ENCODE peak calls at places on chromosomes 16 and 17, in eight cellular contexts. L is foreskin keratinocyte, C is neural crest cell, W is islet precursor cell, A is H4, G is nephron progenitor cell, U is AG10803, P is sigmoid colon. Z is an unnamed sample.

GRCh38 chr17:77801545-77802332 is 156.8 kb upstream of the TNRC6C start:
- DNase-seq in G (no peak), A (no peak), P (no peak), U (no peak), C (no peak), L (no peak), W (no peak), Z (peak; percentile 59)

GRCh38 chr17:357634-358033 is 5.0 kb upstream of the RPH3AL start:
- DNase-seq in A (no peak), U (no peak), P (no peak), W (peak; percentile 58), C (no peak), L (no peak), G (no peak), Z (no peak)

GRCh38 chr16:66510711-66511614 is 39.0 kb downstream of the TK2 start:
- DNase-seq in C (no peak), L (no peak), G (no peak), U (no peak), A (no peak), P (peak; percentile 74), W (no peak), Z (peak; percentile 22)

GRCh38 chr17:79183221-79184158 is 108.9 kb downstream of the ENGASE start:
- DNase-seq in U (no peak), C (peak; percentile 38), A (no peak), G (peak; percentile 75), L (no peak), P (no peak), W (peak; percentile 89), Z (peak; percentile 91)

GRCh38 chr16:15795615-15796014 is 61.2 kb downstream of the MYH11 start:
- DNase-seq in A (no peak), L (no peak), W (no peak), P (peak; percentile 14), C (no peak), G (no peak), U (no peak), Z (no peak)

GRCh38 chr16:30895592-30896202 is 717 bp upstream of the CTF1 start:
- DNase-seq in A (no peak), C (no peak), L (peak; percentile 58), P (no peak), W (no peak), U (no peak), G (no peak), Z (no peak)

GRCh38 chr17:73393962-73394361 is 82.2 kb upstream of the CDC42EP4 start:
- DNase-seq in L (no peak), C (no peak), G (no peak), A (peak; percentile 51), U (no peak), P (no peak), W (peak; percentile 69), Z (no peak)

GRCh38 chr16:85517780-85518179 is 95.3 kb upstream of the GSE1 start:
- DNase-seq in P (no peak), L (no peak), A (no peak), W (no peak), G (no peak), U (no peak), C (no peak), Z (no peak)

GRCh38 chr17:2402517-2402916 is 1.7 kb upstream of the MNT start:
- DNase-seq in G (no peak), U (no peak), C (no peak), A (peak; percentile 1), P (peak; percentile 74), L (no peak), W (no peak), Z (peak; percentile 49)

GRCh38 chr17:4593021-4593797 is 8.9 kb downstream of the SMTNL2 start:
- DNase-seq in G (no peak), W (peak; percentile 59), P (no peak), A (no peak), U (no peak), L (no peak), C (no peak), Z (peak; percentile 6)

GRCh38 chr17:2064980-2065785 is 10.3 kb downstream of the HIC1 start:
- DNase-seq in G (no peak), W (peak; percentile 83), C (no peak), A (peak; percentile 37), L (no peak), U (peak; percentile 66), P (no peak), Z (peak; percentile 74)

GRCh38 chr16:73879621-73880020 is 417.0 kb upstream of the PSMD7 start:
- DNase-seq in A (no peak), C (no peak), P (no peak), L (no peak), G (no peak), W (no peak), U (no peak), Z (no peak)

GRCh38 chr17:8859029-8859803 is 8.3 kb downstream of the PIK3R6 start:
- DNase-seq in G (no peak), W (peak; percentile 52), C (no peak), A (no peak), U (peak; percentile 74), P (no peak), L (no peak), Z (no peak)

GRCh38 chr16:84055801-84056634 is 13.4 kb upstream of the SLC38A8 start:
- DNase-seq in G (no peak), U (no peak), P (peak; percentile 58), W (peak; percentile 72), A (no peak), C (no peak), L (no peak), Z (no peak)

GRCh38 chr17:31385428-31386285 is 5.8 kb upstream of the RAB11FIP4 start:
- DNase-seq in P (no peak), L (no peak), U (peak; percentile 27), A (no peak), W (peak; percentile 50), C (no peak), G (no peak), Z (no peak)

GRCh38 chr17:78356163-78356713 is 3.6 kb downstream of the SOCS3 start:
- DNase-seq in W (peak; percentile 99), A (peak; percentile 89), L (peak; percentile 97), C (no peak), G (peak; percentile 31), U (peak; percentile 81), P (peak; percentile 85), Z (peak; percentile 61)

GRCh38 chr17:81422776-81423697 is 27.8 kb downstream of the BAHCC1 start:
- DNase-seq in G (peak; percentile 58), L (peak; percentile 71), A (peak; percentile 90), U (peak; percentile 95), P (peak; percentile 92), C (no peak), W (peak; percentile 99), Z (peak; percentile 66)